ENCODE peak calls at places on chromosomes 2 and 18, in nine cellular contexts. One of them, this sample, is unnamed.

GRCh38 chr2:11056614-11057013 is 98.7 kb upstream of the SLC66A3 start:
- DNase-seq in fibroblast of the aortic adventitia: peak
- DNase-seq in Kasumi-1: no peak
- DNase-seq in activated naive CD8-positive, alpha-beta T cell treated with anti-CD3 and anti-CD28 coated beads for 36 hours: no peak
- DNase-seq in activated CD4-positive, alpha-beta T cell treated with anti-CD3 and anti-CD28 coated beads, Interleukin-2, amount 50 U/mL, for 48 hours: no peak
- DNase-seq in iris pigment epithelial cell: peak
- DNase-seq in iPS-NIHi11: no peak
- DNase-seq in WTC11: no peak
- DNase-seq in A172: peak
- DNase-seq in this sample: no peak

GRCh38 chr2:57947398-57947797 is 99.2 kb upstream of the VRK2 start:
- DNase-seq in fibroblast of the aortic adventitia: no peak
- DNase-seq in Kasumi-1: no peak
- DNase-seq in activated naive CD8-positive, alpha-beta T cell treated with anti-CD3 and anti-CD28 coated beads for 36 hours: no peak
- DNase-seq in activated CD4-positive, alpha-beta T cell treated with anti-CD3 and anti-CD28 coated beads, Interleukin-2, amount 50 U/mL, for 48 hours: no peak
- DNase-seq in iris pigment epithelial cell: no peak
- DNase-seq in iPS-NIHi11: no peak
- DNase-seq in WTC11: no peak
- DNase-seq in A172: no peak
- DNase-seq in this sample: no peak

GRCh38 chr2:127829845-127830246 is 18.9 kb upstream of the WDR33 start:
- DNase-seq in fibroblast of the aortic adventitia: no peak
- DNase-seq in Kasumi-1: no peak
- DNase-seq in activated naive CD8-positive, alpha-beta T cell treated with anti-CD3 and anti-CD28 coated beads for 36 hours: peak
- DNase-seq in activated CD4-positive, alpha-beta T cell treated with anti-CD3 and anti-CD28 coated beads, Interleukin-2, amount 50 U/mL, for 48 hours: peak
- DNase-seq in iris pigment epithelial cell: no peak
- DNase-seq in iPS-NIHi11: peak
- DNase-seq in WTC11: peak
- DNase-seq in A172: peak
- DNase-seq in this sample: peak

GRCh38 chr18:52236134-52236533 is 103.9 kb upstream of the DCC start:
- DNase-seq in fibroblast of the aortic adventitia: no peak
- DNase-seq in Kasumi-1: no peak
- DNase-seq in activated naive CD8-positive, alpha-beta T cell treated with anti-CD3 and anti-CD28 coated beads for 36 hours: no peak
- DNase-seq in activated CD4-positive, alpha-beta T cell treated with anti-CD3 and anti-CD28 coated beads, Interleukin-2, amount 50 U/mL, for 48 hours: no peak
- DNase-seq in iris pigment epithelial cell: no peak
- DNase-seq in iPS-NIHi11: no peak
- DNase-seq in WTC11: no peak
- DNase-seq in A172: peak
- DNase-seq in this sample: no peak

GRCh38 chr2:216585441-216585840 is 47.8 kb upstream of the IGFBP2 start:
- DNase-seq in fibroblast of the aortic adventitia: no peak
- DNase-seq in Kasumi-1: no peak
- DNase-seq in activated naive CD8-positive, alpha-beta T cell treated with anti-CD3 and anti-CD28 coated beads for 36 hours: no peak
- DNase-seq in activated CD4-positive, alpha-beta T cell treated with anti-CD3 and anti-CD28 coated beads, Interleukin-2, amount 50 U/mL, for 48 hours: no peak
- DNase-seq in iris pigment epithelial cell: no peak
- DNase-seq in iPS-NIHi11: no peak
- DNase-seq in WTC11: no peak
- DNase-seq in A172: no peak
- DNase-seq in this sample: no peak

GRCh38 chr2:82013641-82014040 is 1709.1 kb upstream of the LRRTM1 start:
- DNase-seq in fibroblast of the aortic adventitia: no peak
- DNase-seq in Kasumi-1: no peak
- DNase-seq in activated naive CD8-positive, alpha-beta T cell treated with anti-CD3 and anti-CD28 coated beads for 36 hours: no peak
- DNase-seq in activated CD4-positive, alpha-beta T cell treated with anti-CD3 and anti-CD28 coated beads, Interleukin-2, amount 50 U/mL, for 48 hours: no peak
- DNase-seq in iris pigment epithelial cell: no peak
- DNase-seq in iPS-NIHi11: peak
- DNase-seq in WTC11: peak
- DNase-seq in A172: no peak
- DNase-seq in this sample: no peak

GRCh38 chr2:209629622-209630021 is 142.0 kb upstream of the UNC80 start:
- DNase-seq in fibroblast of the aortic adventitia: peak
- DNase-seq in Kasumi-1: no peak
- DNase-seq in activated naive CD8-positive, alpha-beta T cell treated with anti-CD3 and anti-CD28 coated beads for 36 hours: no peak
- DNase-seq in activated CD4-positive, alpha-beta T cell treated with anti-CD3 and anti-CD28 coated beads, Interleukin-2, amount 50 U/mL, for 48 hours: no peak
- DNase-seq in iris pigment epithelial cell: peak
- DNase-seq in iPS-NIHi11: peak
- DNase-seq in WTC11: no peak
- DNase-seq in A172: peak
- DNase-seq in this sample: no peak

GRCh38 chr18:48134609-48135008 is 204.2 kb upstream of the SMAD2 start:
- DNase-seq in fibroblast of the aortic adventitia: no peak
- DNase-seq in Kasumi-1: no peak
- DNase-seq in activated naive CD8-positive, alpha-beta T cell treated with anti-CD3 and anti-CD28 coated beads for 36 hours: no peak
- DNase-seq in activated CD4-positive, alpha-beta T cell treated with anti-CD3 and anti-CD28 coated beads, Interleukin-2, amount 50 U/mL, for 48 hours: no peak
- DNase-seq in iris pigment epithelial cell: no peak
- DNase-seq in iPS-NIHi11: no peak
- DNase-seq in WTC11: no peak
- DNase-seq in A172: no peak
- DNase-seq in this sample: no peak

GRCh38 chr2:109527846-109528705 is 85.7 kb downstream of the SEPTIN10 start:
- DNase-seq in fibroblast of the aortic adventitia: no peak
- DNase-seq in Kasumi-1: no peak
- DNase-seq in activated naive CD8-positive, alpha-beta T cell treated with anti-CD3 and anti-CD28 coated beads for 36 hours: no peak
- DNase-seq in activated CD4-positive, alpha-beta T cell treated with anti-CD3 and anti-CD28 coated beads, Interleukin-2, amount 50 U/mL, for 48 hours: no peak
- DNase-seq in iris pigment epithelial cell: no peak
- DNase-seq in iPS-NIHi11: no peak
- DNase-seq in WTC11: no peak
- DNase-seq in A172: no peak
- DNase-seq in this sample: no peak

This sample was measured in stimulated activated naive B cell treated with anti-CD40 and anti-IgM and Interleukin-4, amounts not matched to agents 10 μg/mL and 1 μg/mL and 100 μg/mL, for 72 hours.